ENCODE peak calls at places on chromosomes 2 and 18, in six cellular contexts. One of them, this sample, is unnamed.
A peak's percentile ranks its signal among the peaks of the same experiment; 100 is the strongest.

GRCh38 chr2:167398791-167399371 is 510.6 kb downstream of the XIRP2 start:
- DNase-seq in stimulated activated CD4-positive, alpha-beta T cell treated with anti-CD3 and anti-CD28 coated beads, Interleukin-4, amount 100 ng/mL, for 48 hours: no peak
- DNase-seq in GM23248: no peak
- DNase-seq in BJ: no peak
- DNase-seq in heart left ventricle: no peak
- DNase-seq in posterior cingulate gyrus: no peak
- DNase-seq in this sample: no peak

GRCh38 chr2:112634874-112635157 is 10.9 kb upstream of the SLC20A1 start:
- DNase-seq in BJ: no peak
- DNase-seq in GM23248: no peak
- DNase-seq in posterior cingulate gyrus: no peak
- DNase-seq in stimulated activated CD4-positive, alpha-beta T cell treated with anti-CD3 and anti-CD28 coated beads, Interleukin-4, amount 100 ng/mL, for 48 hours: no peak
- DNase-seq in heart left ventricle: no peak
- DNase-seq in this sample: no peak

GRCh38 chr2:201860541-201861154 is 54.3 kb downstream of the CDK15 start:
- DNase-seq in heart left ventricle: peak; percentile 40
- DNase-seq in posterior cingulate gyrus: peak; percentile 40
- DNase-seq in GM23248: peak; percentile 85
- DNase-seq in stimulated activated CD4-positive, alpha-beta T cell treated with anti-CD3 and anti-CD28 coated beads, Interleukin-4, amount 100 ng/mL, for 48 hours: peak; percentile 12
- DNase-seq in BJ: no peak
- DNase-seq in this sample: peak; percentile 60

GRCh38 chr2:198499539-198499938 is 695.1 kb downstream of the PLCL1 start:
- DNase-seq in BJ: peak; percentile 52
- DNase-seq in stimulated activated CD4-positive, alpha-beta T cell treated with anti-CD3 and anti-CD28 coated beads, Interleukin-4, amount 100 ng/mL, for 48 hours: no peak
- DNase-seq in GM23248: peak; percentile 88
- DNase-seq in heart left ventricle: peak; percentile 28
- DNase-seq in posterior cingulate gyrus: peak; percentile 34
- DNase-seq in this sample: peak; percentile 36

GRCh38 chr2:16243411-16243996 is 303.2 kb downstream of the MYCN start:
- DNase-seq in heart left ventricle: no peak
- DNase-seq in posterior cingulate gyrus: no peak
- DNase-seq in BJ: no peak
- DNase-seq in GM23248: no peak
- DNase-seq in stimulated activated CD4-positive, alpha-beta T cell treated with anti-CD3 and anti-CD28 coated beads, Interleukin-4, amount 100 ng/mL, for 48 hours: no peak
- DNase-seq in this sample: no peak

GRCh38 chr2:109322646-109323045 is 193.6 kb downstream of the SH3RF3 start:
- DNase-seq in heart left ventricle: no peak
- DNase-seq in GM23248: no peak
- DNase-seq in posterior cingulate gyrus: no peak
- DNase-seq in stimulated activated CD4-positive, alpha-beta T cell treated with anti-CD3 and anti-CD28 coated beads, Interleukin-4, amount 100 ng/mL, for 48 hours: no peak
- DNase-seq in BJ: no peak
- DNase-seq in this sample: no peak

GRCh38 chr18:75264195-75264594 is 53.6 kb downstream of the TSHZ1 start:
- DNase-seq in BJ: no peak
- DNase-seq in GM23248: no peak
- DNase-seq in heart left ventricle: no peak
- DNase-seq in posterior cingulate gyrus: no peak
- DNase-seq in stimulated activated CD4-positive, alpha-beta T cell treated with anti-CD3 and anti-CD28 coated beads, Interleukin-4, amount 100 ng/mL, for 48 hours: no peak
- DNase-seq in this sample: no peak

GRCh38 chr2:138269726-138270125 is 231.8 kb upstream of the SPOPL start:
- DNase-seq in stimulated activated CD4-positive, alpha-beta T cell treated with anti-CD3 and anti-CD28 coated beads, Interleukin-4, amount 100 ng/mL, for 48 hours: no peak
- DNase-seq in posterior cingulate gyrus: no peak
- DNase-seq in GM23248: no peak
- DNase-seq in BJ: no peak
- DNase-seq in heart left ventricle: no peak
- DNase-seq in this sample: no peak

GRCh38 chr2:64735504-64735903 is 81.8 kb upstream of the SERTAD2 start:
- DNase-seq in BJ: no peak
- DNase-seq in heart left ventricle: no peak
- DNase-seq in stimulated activated CD4-positive, alpha-beta T cell treated with anti-CD3 and anti-CD28 coated beads, Interleukin-4, amount 100 ng/mL, for 48 hours: no peak
- DNase-seq in GM23248: no peak
- DNase-seq in posterior cingulate gyrus: no peak
- DNase-seq in this sample: no peak

GRCh38 chr2:30807249-30807648 is at the start of gene CAPN13:
- DNase-seq in heart left ventricle: no peak
- DNase-seq in BJ: no peak
- DNase-seq in GM23248: no peak
- DNase-seq in stimulated activated CD4-positive, alpha-beta T cell treated with anti-CD3 and anti-CD28 coated beads, Interleukin-4, amount 100 ng/mL, for 48 hours: no peak
- DNase-seq in posterior cingulate gyrus: no peak
- DNase-seq in this sample: no peak

GRCh38 chr18:11994346-11994707 is 13.0 kb downstream of the IMPA2 start:
- DNase-seq in stimulated activated CD4-positive, alpha-beta T cell treated with anti-CD3 and anti-CD28 coated beads, Interleukin-4, amount 100 ng/mL, for 48 hours: no peak
- DNase-seq in BJ: peak; percentile 62
- DNase-seq in GM23248: peak; percentile 89
- DNase-seq in heart left ventricle: no peak
- DNase-seq in posterior cingulate gyrus: no peak
- DNase-seq in this sample: peak; percentile 15

GRCh38 chr2:49306925-49307324 is 152.6 kb upstream of the FSHR start:
- DNase-seq in stimulated activated CD4-positive, alpha-beta T cell treated with anti-CD3 and anti-CD28 coated beads, Interleukin-4, amount 100 ng/mL, for 48 hours: no peak
- DNase-seq in BJ: no peak
- DNase-seq in GM23248: no peak
- DNase-seq in posterior cingulate gyrus: no peak
- DNase-seq in heart left ventricle: no peak
- DNase-seq in this sample: no peak

GRCh38 chr2:20623741-20624155 is 27.1 kb downstream of the HS1BP3 start:
- DNase-seq in posterior cingulate gyrus: no peak
- DNase-seq in GM23248: no peak
- DNase-seq in heart left ventricle: peak; percentile 24
- DNase-seq in BJ: no peak
- DNase-seq in stimulated activated CD4-positive, alpha-beta T cell treated with anti-CD3 and anti-CD28 coated beads, Interleukin-4, amount 100 ng/mL, for 48 hours: no peak
- DNase-seq in this sample: no peak

GRCh38 chr2:24945907-24946306 is 25.8 kb downstream of the DNAJC27 start:
- DNase-seq in stimulated activated CD4-positive, alpha-beta T cell treated with anti-CD3 and anti-CD28 coated beads, Interleukin-4, amount 100 ng/mL, for 48 hours: no peak
- DNase-seq in BJ: no peak
- DNase-seq in GM23248: peak; percentile 54
- DNase-seq in heart left ventricle: no peak
- DNase-seq in posterior cingulate gyrus: no peak
- DNase-seq in this sample: no peak

GRCh38 chr2:675460-675859 is 1.7 kb downstream of the TMEM18 start:
- DNase-seq in heart left ventricle: no peak
- DNase-seq in posterior cingulate gyrus: no peak
- DNase-seq in GM23248: no peak
- DNase-seq in stimulated activated CD4-positive, alpha-beta T cell treated with anti-CD3 and anti-CD28 coated beads, Interleukin-4, amount 100 ng/mL, for 48 hours: no peak
- DNase-seq in BJ: no peak
- DNase-seq in this sample: no peak

GRCh38 chr18:68694316-68694715 is 20.6 kb downstream of the TMX3 start:
- DNase-seq in stimulated activated CD4-positive, alpha-beta T cell treated with anti-CD3 and anti-CD28 coated beads, Interleukin-4, amount 100 ng/mL, for 48 hours: no peak
- DNase-seq in BJ: no peak
- DNase-seq in heart left ventricle: no peak
- DNase-seq in GM23248: no peak
- DNase-seq in posterior cingulate gyrus: peak; percentile 67
- DNase-seq in this sample: no peak

GRCh38 chr18:55861266-55861665 is 273.3 kb upstream of the TCF4 start:
- DNase-seq in stimulated activated CD4-positive, alpha-beta T cell treated with anti-CD3 and anti-CD28 coated beads, Interleukin-4, amount 100 ng/mL, for 48 hours: no peak
- DNase-seq in heart left ventricle: no peak
- DNase-seq in GM23248: peak; percentile 68
- DNase-seq in BJ: no peak
- DNase-seq in posterior cingulate gyrus: peak; percentile 42
- DNase-seq in this sample: peak; percentile 23

GRCh38 chr2:69514406-69514805 is 77.2 kb upstream of the NFU1 start:
- DNase-seq in posterior cingulate gyrus: peak; percentile 26
- DNase-seq in stimulated activated CD4-positive, alpha-beta T cell treated with anti-CD3 and anti-CD28 coated beads, Interleukin-4, amount 100 ng/mL, for 48 hours: no peak
- DNase-seq in GM23248: peak; percentile 63
- DNase-seq in BJ: peak; percentile 19
- DNase-seq in heart left ventricle: no peak
- DNase-seq in this sample: peak; percentile 11

GRCh38 chr2:145743016-145743415 is 1223.1 kb upstream of the ZEB2 start:
- DNase-seq in posterior cingulate gyrus: no peak
- DNase-seq in stimulated activated CD4-positive, alpha-beta T cell treated with anti-CD3 and anti-CD28 coated beads, Interleukin-4, amount 100 ng/mL, for 48 hours: no peak
- DNase-seq in GM23248: no peak
- DNase-seq in BJ: no peak
- DNase-seq in heart left ventricle: no peak
- DNase-seq in this sample: no peak

GRCh38 chr2:207621640-207622039 is 3.6 kb downstream of the METTL21A start:
- DNase-seq in heart left ventricle: no peak
- DNase-seq in stimulated activated CD4-positive, alpha-beta T cell treated with anti-CD3 and anti-CD28 coated beads, Interleukin-4, amount 100 ng/mL, for 48 hours: no peak
- DNase-seq in GM23248: no peak
- DNase-seq in BJ: no peak
- DNase-seq in posterior cingulate gyrus: no peak
- DNase-seq in this sample: no peak

GRCh38 chr2:74429487-74430451 is 8.2 kb downstream of the WDR54 start:
- DNase-seq in stimulated activated CD4-positive, alpha-beta T cell treated with anti-CD3 and anti-CD28 coated beads, Interleukin-4, amount 100 ng/mL, for 48 hours: no peak
- DNase-seq in GM23248: no peak
- DNase-seq in posterior cingulate gyrus: no peak
- DNase-seq in heart left ventricle: no peak
- DNase-seq in BJ: no peak
- DNase-seq in this sample: no peak

GRCh38 chr2:239313251-239313650 is 87.6 kb downstream of the HDAC4 start:
- DNase-seq in GM23248: no peak
- DNase-seq in stimulated activated CD4-positive, alpha-beta T cell treated with anti-CD3 and anti-CD28 coated beads, Interleukin-4, amount 100 ng/mL, for 48 hours: no peak
- DNase-seq in heart left ventricle: peak; percentile 14
- DNase-seq in posterior cingulate gyrus: no peak
- DNase-seq in BJ: no peak
- DNase-seq in this sample: no peak

GRCh38 chr2:127576433-127577207 is 41.1 kb downstream of the MYO7B start:
- DNase-seq in stimulated activated CD4-positive, alpha-beta T cell treated with anti-CD3 and anti-CD28 coated beads, Interleukin-4, amount 100 ng/mL, for 48 hours: no peak
- DNase-seq in GM23248: peak; percentile 97
- DNase-seq in posterior cingulate gyrus: peak; percentile 15
- DNase-seq in BJ: peak; percentile 56
- DNase-seq in heart left ventricle: peak; percentile 81
- DNase-seq in this sample: peak; percentile 38